ENCODE peak calls at places on chromosomes 6 and 20, in ten cellular contexts. O is fibroblast of lung, K is sigmoid colon, H is PC-9, L is cardiac muscle cell, B is stomach, C is Peyer's patch, Z is heart left ventricle, V is bronchial epithelial cell, Q is heart right ventricle. W is an unnamed sample.

GRCh38 chr6:41367700-41368099 is 32.3 kb downstream of the NCR2 start:
- DNase-seq in B (peak), K (no peak), O (peak), Q (peak), Z (no peak), H (peak), V (peak), L (peak), C (no peak), W (no peak)

GRCh38 chr6:24907959-24908358 is 27.8 kb downstream of the RIPOR2 start:
- DNase-seq in O (no peak), Z (no peak), B (no peak), K (no peak), L (no peak), H (no peak), V (no peak), Q (no peak), C (no peak), W (no peak)

GRCh38 chr6:91166271-91166670 is 579.4 kb upstream of the MAP3K7 start:
- DNase-seq in C (no peak), L (no peak), H (no peak), O (no peak), Z (no peak), B (no peak), V (peak), K (no peak), Q (no peak), W (no peak)

GRCh38 chr6:5249451-5250122 is 11.2 kb downstream of the LYRM4 start:
- DNase-seq in Z (no peak), L (no peak), V (peak), C (no peak), H (no peak), O (no peak), K (no peak), B (no peak), Q (no peak), W (no peak)

GRCh38 chr20:32045999-32046398 is 6.0 kb upstream of the HCK start:
- DNase-seq in O (no peak), C (no peak), Q (no peak), K (no peak), L (no peak), H (no peak), V (no peak), Z (no peak), B (no peak), W (no peak)

GRCh38 chr6:5492356-5492755 is 231.0 kb downstream of the FARS2 start:
- DNase-seq in C (no peak), O (no peak), L (no peak), K (no peak), V (no peak), H (no peak), Z (no peak), B (no peak), Q (no peak), W (no peak)

GRCh38 chr20:36573798-36574277 is 441 bp downstream of the TGIF2 start:
- DNase-seq in V (no peak), Z (no peak), K (peak), L (no peak), H (peak), O (no peak), Q (no peak), C (peak), B (peak), W (no peak)

GRCh38 chr6:17867880-17868279 is 119.6 kb downstream of the KIF13A start:
- DNase-seq in V (peak), C (no peak), B (no peak), O (peak), Q (no peak), K (no peak), H (peak), Z (no peak), L (peak), W (no peak)

GRCh38 chr6:16903470-16903869 is 142.2 kb upstream of the ATXN1 start:
- DNase-seq in H (no peak), B (no peak), K (no peak), Q (no peak), L (peak), O (peak), C (no peak), Z (no peak), V (no peak), W (no peak)

GRCh38 chr6:142459267-142459666 is 157.5 kb downstream of the ADGRG6 start:
- DNase-seq in C (no peak), L (peak), B (no peak), Q (no peak), O (no peak), K (no peak), Z (no peak), V (peak), H (no peak), W (no peak)

GRCh38 chr20:48846516-48847492 is 19.0 kb upstream of the PREX1 start:
- DNase-seq in V (no peak), Q (peak), K (no peak), O (no peak), Z (no peak), B (no peak), H (no peak), C (peak), L (peak), W (peak)

GRCh38 chr6:89221971-89222887 is 5.1 kb upstream of the GABRR1 start:
- DNase-seq in L (peak), O (no peak), V (no peak), K (no peak), Z (no peak), C (no peak), B (no peak), H (no peak), Q (no peak), W (no peak)

GRCh38 chr6:170456886-170457698 is 96.0 kb downstream of the PSMB1 start:
- DNase-seq in B (no peak), Q (no peak), V (no peak), H (no peak), L (peak), Z (no peak), C (no peak), O (no peak), K (no peak), W (no peak)

GRCh38 chr20:52840041-52840440 is 132.1 kb upstream of the TSHZ2 start:
- DNase-seq in L (no peak), O (no peak), H (no peak), K (no peak), Q (no peak), C (no peak), Z (no peak), B (no peak), V (no peak), W (no peak)

GRCh38 chr6:105014954-105015353 is 58.0 kb downstream of the LIN28B start:
- DNase-seq in Z (no peak), Q (no peak), B (no peak), O (no peak), H (no peak), L (no peak), K (no peak), C (no peak), V (no peak), W (no peak)

GRCh38 chr6:24980507-24981384 is 45.0 kb upstream of the RIPOR2 start:
- DNase-seq in O (no peak), K (no peak), L (peak), V (no peak), H (peak), B (no peak), Q (no peak), Z (no peak), C (no peak), W (no peak)

GRCh38 chr6:109236140-109237081 is 141.1 kb downstream of the CEP57L1 start:
- DNase-seq in B (no peak), Q (peak), O (no peak), H (no peak), Z (no peak), C (peak), V (no peak), K (no peak), L (no peak), W (peak)

GRCh38 chr20:47751449-47751848 is 33.8 kb downstream of the SULF2 start:
- DNase-seq in K (no peak), Q (no peak), Z (no peak), L (no peak), H (no peak), B (no peak), O (no peak), C (no peak), V (no peak), W (no peak)

GRCh38 chr20:36299459-36299858 is 6.7 kb upstream of the DLGAP4 start:
- DNase-seq in L (no peak), V (no peak), K (no peak), O (no peak), H (no peak), Z (no peak), B (no peak), C (no peak), Q (no peak), W (no peak)

GRCh38 chr6:143196525-143197225 is 136.0 kb downstream of the AIG1 start:
- DNase-seq in V (no peak), Q (no peak), L (peak), C (no peak), O (no peak), K (no peak), Z (no peak), H (no peak), B (no peak), W (no peak)

GRCh38 chr20:37911262-37911661 is 8.3 kb downstream of the VSTM2L start:
- DNase-seq in V (no peak), C (no peak), Z (no peak), O (no peak), H (no peak), K (no peak), L (no peak), Q (no peak), B (no peak), W (no peak)

GRCh38 chr6:26743157-26743821 is 83.7 kb upstream of the ZNF322 start:
- DNase-seq in L (peak), V (peak), O (peak), B (no peak), K (no peak), C (no peak), Z (no peak), H (peak), Q (no peak), W (no peak)

GRCh38 chr20:50456452-50457324 is 53.5 kb upstream of the PTPN1 start:
- DNase-seq in Z (no peak), C (no peak), K (no peak), O (no peak), B (no peak), L (no peak), V (no peak), Q (no peak), H (no peak), W (no peak)
- TF ChIP-seq CTCF in Z (no peak), C (no peak), K (no peak), O (peak), B (peak), L (peak), V (peak), Q (peak), H (peak), W (peak)

GRCh38 chr6:8462694-8463093 is 27.3 kb upstream of the SLC35B3 start:
- DNase-seq in L (no peak), K (no peak), V (no peak), Q (no peak), O (no peak), Z (no peak), B (no peak), C (no peak), H (no peak), W (no peak)

DNA sequence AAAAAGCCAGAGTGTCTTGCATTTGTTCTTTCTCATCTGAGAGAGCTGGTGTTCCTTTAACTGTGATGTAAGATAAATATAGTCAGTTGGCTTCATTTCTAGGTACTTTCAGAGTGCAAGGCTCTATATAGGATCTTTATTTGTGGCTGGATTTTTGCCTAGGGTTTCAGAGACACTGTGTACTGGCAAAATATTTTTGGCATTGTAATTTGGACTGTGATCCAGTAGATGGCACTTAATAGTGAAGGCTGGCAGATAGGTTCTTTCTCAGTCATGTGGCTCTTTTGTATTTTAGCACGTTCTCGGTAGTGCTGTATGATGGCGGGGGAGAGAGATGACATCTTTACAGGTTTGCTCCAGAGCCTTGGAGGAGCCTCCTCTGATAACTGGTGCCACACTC is 26.8 kb upstream of the SLC35B3 start:
- DNase-seq in H (no peak), B (no peak), Z (no peak), L (no peak), Q (no peak), K (no peak), O (no peak), C (no peak), V (no peak), W (no peak)
- H3K4me3 ChIP-seq in H (no peak), B (no peak), Z (no peak), L (no peak), Q (no peak), K (no peak), O (no peak), C (no peak), V (no peak), W (no peak)

GRCh38 chr20:8874437-8874836 is 194.4 kb upstream of the PLCB4 start:
- DNase-seq in H (no peak), C (no peak), B (no peak), K (no peak), Q (no peak), V (no peak), O (peak), L (peak), Z (no peak), W (no peak)

GRCh38 chr20:8876381-8876780 is 192.5 kb upstream of the PLCB4 start:
- DNase-seq in C (no peak), Q (no peak), V (no peak), O (no peak), L (no peak), K (no peak), H (no peak), B (no peak), Z (no peak), W (no peak)

GRCh38 chr20:8879669-8880068 is 189.2 kb upstream of the PLCB4 start:
- DNase-seq in Z (no peak), C (no peak), O (no peak), V (no peak), L (no peak), K (no peak), B (no peak), Q (no peak), H (no peak), W (no peak)

GRCh38 chr20:8877294-8877693 is 191.6 kb upstream of the PLCB4 start:
- DNase-seq in C (no peak), Q (no peak), O (no peak), K (no peak), B (no peak), V (no peak), L (no peak), H (no peak), Z (no peak), W (no peak)

GRCh38 chr20:8875586-8875985 is 193.3 kb upstream of the PLCB4 start:
- DNase-seq in H (no peak), Z (no peak), C (no peak), L (no peak), K (no peak), V (no peak), O (no peak), B (no peak), Q (no peak), W (no peak)
- TF ChIP-seq CTCF in H (no peak), Z (no peak), C (no peak), L (no peak), K (no peak), V (no peak), O (no peak), B (no peak), Q (no peak), W (no peak)

GRCh38 chr6:160391419-160392116 is 43.4 kb downstream of the SLC22A3 start:
- DNase-seq in O (peak), B (no peak), Q (no peak), H (no peak), K (peak), Z (no peak), C (peak), L (peak), V (peak), W (no peak)
- H3K4me3 ChIP-seq in O (no peak), B (no peak), Q (no peak), H (peak), K (no peak), Z (no peak), C (no peak), L (no peak), V (no peak), W (no peak)

GRCh38 chr20:59404749-59405148 is 104.3 kb downstream of the EDN3 start:
- DNase-seq in O (no peak), C (no peak), L (no peak), V (no peak), Z (no peak), B (no peak), H (no peak), Q (no peak), K (no peak), W (no peak)

GRCh38 chr20:59402697-59403096 is 102.3 kb downstream of the EDN3 start:
- DNase-seq in B (no peak), Z (no peak), H (no peak), C (no peak), V (peak), O (no peak), K (no peak), Q (no peak), L (no peak), W (no peak)

GRCh38 chr20:59403261-59403961 is 103.0 kb downstream of the EDN3 start:
- DNase-seq in C (peak), K (no peak), B (peak), O (no peak), H (peak), Z (peak), Q (peak), L (peak), V (no peak), W (no peak)

GRCh38 chr20:59405226-59405815 is 104.9 kb downstream of the EDN3 start:
- DNase-seq in V (no peak), Q (no peak), O (no peak), Z (no peak), L (no peak), K (peak), C (no peak), B (no peak), H (no peak), W (no peak)

GRCh38 chr20:59403962-59404314 is 103.5 kb downstream of the EDN3 start:
- DNase-seq in H (no peak), V (no peak), B (no peak), Z (no peak), O (no peak), Q (no peak), L (no peak), K (no peak), C (no peak), W (no peak)
- TF ChIP-seq CTCF in H (peak), V (no peak), B (no peak), Z (no peak), O (peak), Q (no peak), L (no peak), K (no peak), C (no peak), W (no peak)

GRCh38 chr6:28811873-28812272 is 111.9 kb downstream of the TRIM27 start:
- DNase-seq in C (no peak), K (no peak), B (no peak), Q (no peak), L (no peak), Z (no peak), H (no peak), O (no peak), V (peak), W (no peak)
- H3K4me3 ChIP-seq in C (no peak), K (no peak), B (no peak), Q (no peak), L (no peak), Z (no peak), H (no peak), O (no peak), V (no peak), W (no peak)

DNA sequence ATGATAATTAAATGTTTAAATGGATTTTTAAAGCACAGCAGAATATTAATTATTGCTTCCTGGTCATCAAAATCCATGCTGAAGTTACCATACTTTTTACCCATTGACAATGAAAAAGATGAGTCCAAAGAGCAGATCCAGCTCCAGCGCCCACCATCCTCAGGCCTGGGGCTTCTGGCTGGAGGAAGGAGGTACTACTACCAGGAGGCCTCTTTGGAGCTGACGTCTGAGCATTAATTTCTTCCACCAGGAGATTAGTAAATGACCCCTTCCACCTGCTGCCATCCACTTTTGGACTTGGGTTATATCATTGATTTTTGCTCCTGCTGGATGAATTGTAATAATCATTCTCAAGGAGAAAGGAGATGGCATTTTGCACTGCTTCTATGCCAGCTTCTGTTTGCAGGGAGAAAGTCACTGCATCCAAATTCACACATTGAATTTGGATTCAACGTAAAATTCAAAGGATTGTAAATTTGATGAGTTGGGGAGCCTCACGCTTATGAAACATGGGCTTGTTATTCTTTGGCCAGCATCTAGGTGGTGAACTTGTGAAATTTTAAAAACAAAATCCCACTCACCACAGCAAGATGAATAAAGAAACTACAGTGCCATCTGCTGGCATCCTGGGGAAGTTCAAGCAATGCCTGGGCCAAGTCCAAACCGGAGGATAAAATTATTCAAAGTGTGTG is 121.8 kb downstream of the SASH1 start:
- DNase-seq in L (peak), K (peak), Q (peak), V (peak), H (peak), O (peak), C (peak), Z (no peak), B (peak), W (peak)
- TF ChIP-seq CTCF in L (peak), K (peak), Q (peak), V (peak), H (peak), O (peak), C (peak), Z (peak), B (peak), W (peak)

DNA sequence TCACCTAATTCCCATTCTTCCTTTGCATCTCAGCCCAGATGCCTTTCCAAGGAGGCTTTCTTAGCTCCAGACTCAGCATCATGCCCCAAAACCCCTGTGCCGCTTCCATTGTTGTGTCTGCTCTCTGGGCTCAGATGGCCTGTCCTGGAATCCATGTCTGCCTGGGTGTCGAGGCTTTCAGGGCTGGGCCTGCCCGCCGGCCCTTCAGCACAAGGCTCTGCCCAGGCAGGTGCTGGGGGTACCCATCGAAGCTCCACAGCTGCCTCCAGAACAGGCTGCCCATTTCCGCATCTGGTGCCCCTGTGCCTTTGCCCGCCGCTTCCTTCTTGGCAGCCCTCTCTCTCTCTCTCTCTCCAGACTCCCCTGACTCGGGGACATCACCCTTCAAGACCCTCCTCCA is 1.2 kb downstream of the CPXM1 start:
- DNase-seq in V (no peak), K (no peak), O (no peak), Z (no peak), C (no peak), L (no peak), B (no peak), H (no peak), Q (no peak), W (no peak)
- H3K4me3 ChIP-seq in V (no peak), K (peak), O (peak), Z (no peak), C (peak), L (peak), B (peak), H (no peak), Q (peak), W (peak)

DNA sequence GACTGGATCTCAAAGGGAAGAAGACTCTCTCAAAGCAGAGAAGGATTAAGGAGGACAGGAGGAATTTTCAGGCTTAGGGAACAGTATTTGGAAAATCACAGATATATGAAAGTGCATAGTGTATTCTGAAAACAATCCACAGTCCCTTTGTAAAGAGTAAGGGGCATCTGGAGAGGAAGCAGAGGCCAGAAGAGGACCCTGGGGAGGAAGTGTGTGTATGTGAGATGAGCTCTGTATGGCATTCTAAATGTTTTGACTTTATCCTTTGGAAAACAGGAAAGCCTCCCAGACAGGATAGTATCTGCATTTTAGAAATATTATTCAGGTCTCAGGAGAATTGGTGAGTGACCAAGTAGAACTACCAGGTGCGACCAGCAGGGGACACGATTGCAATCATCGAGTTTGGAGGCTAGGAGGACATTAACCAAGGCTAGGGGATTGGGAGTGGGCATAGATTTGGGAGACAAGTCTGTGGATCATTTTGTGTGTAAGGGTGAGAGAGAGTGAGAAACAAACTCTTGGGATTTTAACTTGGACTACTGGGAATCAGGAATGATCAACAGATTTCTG is 38.3 kb upstream of the FAM184A start:
- DNase-seq in B (no peak), V (no peak), O (no peak), C (no peak), K (no peak), H (no peak), Z (no peak), Q (no peak), L (no peak), W (no peak)
- TF ChIP-seq CTCF in B (no peak), V (no peak), O (peak), C (no peak), K (no peak), H (peak), Z (no peak), Q (peak), L (peak), W (peak)

GRCh38 chr6:35017461-35018183 is 123.5 kb downstream of the TCP11 start:
- DNase-seq in O (peak), C (peak), B (no peak), H (no peak), L (peak), V (no peak), K (peak), Q (peak), Z (peak), W (no peak)
- H3K4me3 ChIP-seq in O (peak), C (peak), B (peak), H (no peak), L (no peak), V (no peak), K (peak), Q (peak), Z (peak), W (no peak)

W was measured in GM12864.